ENCODE peak calls at places on chromosome 10, in eight cellular contexts. One of them, this sample, is unnamed.

GRCh38 chr10:48976208-48976607 is 36.6 kb upstream of the LRRC18 start:
- DNase-seq in GM10248: no peak
- DNase-seq in adrenal gland: peak
- DNase-seq in activated CD4-positive, CD25-positive, alpha-beta regulatory T cell treated with anti-CD3 and anti-CD28 coated beads, Interleukin-2, amount 50 U/mL, for 16 hours: no peak
- DNase-seq in H9: peak
- DNase-seq in WTC11: peak
- DNase-seq in stimulated activated CD8-positive, alpha-beta memory T cell treated with anti-CD3 and anti-CD28 coated beads, Interleukin-4, amount 100 ng/mL, for 24 hours: no peak
- DNase-seq in nephron progenitor cell: no peak
- DNase-seq in this sample: peak

GRCh38 chr10:79056736-79057391 is 11.9 kb upstream of the ZMIZ1 start:
- DNase-seq in GM10248: no peak
- DNase-seq in adrenal gland: peak
- DNase-seq in activated CD4-positive, CD25-positive, alpha-beta regulatory T cell treated with anti-CD3 and anti-CD28 coated beads, Interleukin-2, amount 50 U/mL, for 16 hours: no peak
- DNase-seq in H9: no peak
- DNase-seq in WTC11: peak
- DNase-seq in stimulated activated CD8-positive, alpha-beta memory T cell treated with anti-CD3 and anti-CD28 coated beads, Interleukin-4, amount 100 ng/mL, for 24 hours: no peak
- DNase-seq in nephron progenitor cell: no peak
- DNase-seq in this sample: peak

GRCh38 chr10:43234471-43235041 is 32.3 kb downstream of the RASGEF1A start:
- DNase-seq in GM10248: no peak
- DNase-seq in adrenal gland: peak
- DNase-seq in activated CD4-positive, CD25-positive, alpha-beta regulatory T cell treated with anti-CD3 and anti-CD28 coated beads, Interleukin-2, amount 50 U/mL, for 16 hours: no peak
- DNase-seq in H9: peak
- DNase-seq in WTC11: peak
- DNase-seq in stimulated activated CD8-positive, alpha-beta memory T cell treated with anti-CD3 and anti-CD28 coated beads, Interleukin-4, amount 100 ng/mL, for 24 hours: no peak
- DNase-seq in nephron progenitor cell: peak
- DNase-seq in this sample: peak

GRCh38 chr10:110042891-110043290 is 35.1 kb downstream of the ADD3 start:
- DNase-seq in GM10248: no peak
- DNase-seq in adrenal gland: no peak
- DNase-seq in activated CD4-positive, CD25-positive, alpha-beta regulatory T cell treated with anti-CD3 and anti-CD28 coated beads, Interleukin-2, amount 50 U/mL, for 16 hours: no peak
- DNase-seq in H9: no peak
- DNase-seq in WTC11: no peak
- DNase-seq in stimulated activated CD8-positive, alpha-beta memory T cell treated with anti-CD3 and anti-CD28 coated beads, Interleukin-4, amount 100 ng/mL, for 24 hours: no peak
- DNase-seq in nephron progenitor cell: no peak
- DNase-seq in this sample: no peak

GRCh38 chr10:119205926-119206602 is 1.3 kb upstream of the GRK5 start:
- DNase-seq in GM10248: peak
- DNase-seq in adrenal gland: peak
- DNase-seq in activated CD4-positive, CD25-positive, alpha-beta regulatory T cell treated with anti-CD3 and anti-CD28 coated beads, Interleukin-2, amount 50 U/mL, for 16 hours: no peak
- DNase-seq in H9: peak
- DNase-seq in WTC11: peak
- DNase-seq in stimulated activated CD8-positive, alpha-beta memory T cell treated with anti-CD3 and anti-CD28 coated beads, Interleukin-4, amount 100 ng/mL, for 24 hours: peak
- DNase-seq in nephron progenitor cell: peak
- DNase-seq in this sample: peak

GRCh38 chr10:46556515-46557318 is at the start of gene GPRIN2:
- DNase-seq in GM10248: no peak
- DNase-seq in adrenal gland: peak
- DNase-seq in activated CD4-positive, CD25-positive, alpha-beta regulatory T cell treated with anti-CD3 and anti-CD28 coated beads, Interleukin-2, amount 50 U/mL, for 16 hours: no peak
- DNase-seq in H9: peak
- DNase-seq in WTC11: peak
- DNase-seq in stimulated activated CD8-positive, alpha-beta memory T cell treated with anti-CD3 and anti-CD28 coated beads, Interleukin-4, amount 100 ng/mL, for 24 hours: no peak
- DNase-seq in nephron progenitor cell: peak
- DNase-seq in this sample: peak

GRCh38 chr10:71431216-71431944 is 34.7 kb downstream of the CDH23 start:
- DNase-seq in GM10248: no peak
- DNase-seq in adrenal gland: no peak
- DNase-seq in activated CD4-positive, CD25-positive, alpha-beta regulatory T cell treated with anti-CD3 and anti-CD28 coated beads, Interleukin-2, amount 50 U/mL, for 16 hours: no peak
- DNase-seq in H9: no peak
- DNase-seq in WTC11: no peak
- DNase-seq in stimulated activated CD8-positive, alpha-beta memory T cell treated with anti-CD3 and anti-CD28 coated beads, Interleukin-4, amount 100 ng/mL, for 24 hours: no peak
- DNase-seq in nephron progenitor cell: no peak
- DNase-seq in this sample: peak

GRCh38 chr10:98848361-98848760 is 387.3 kb downstream of the HPSE2 start:
- DNase-seq in GM10248: no peak
- DNase-seq in adrenal gland: no peak
- DNase-seq in activated CD4-positive, CD25-positive, alpha-beta regulatory T cell treated with anti-CD3 and anti-CD28 coated beads, Interleukin-2, amount 50 U/mL, for 16 hours: no peak
- DNase-seq in H9: no peak
- DNase-seq in WTC11: no peak
- DNase-seq in stimulated activated CD8-positive, alpha-beta memory T cell treated with anti-CD3 and anti-CD28 coated beads, Interleukin-4, amount 100 ng/mL, for 24 hours: no peak
- DNase-seq in nephron progenitor cell: no peak
- DNase-seq in this sample: no peak

GRCh38 chr10:72242675-72243074 is 26.6 kb upstream of the ASCC1 start:
- DNase-seq in GM10248: no peak
- DNase-seq in adrenal gland: peak
- DNase-seq in activated CD4-positive, CD25-positive, alpha-beta regulatory T cell treated with anti-CD3 and anti-CD28 coated beads, Interleukin-2, amount 50 U/mL, for 16 hours: no peak
- DNase-seq in H9: peak
- DNase-seq in WTC11: no peak
- DNase-seq in stimulated activated CD8-positive, alpha-beta memory T cell treated with anti-CD3 and anti-CD28 coated beads, Interleukin-4, amount 100 ng/mL, for 24 hours: no peak
- DNase-seq in nephron progenitor cell: no peak
- DNase-seq in this sample: peak

GRCh38 chr10:283916-284356 is 148.7 kb downstream of the ZMYND11 start:
- DNase-seq in GM10248: peak
- DNase-seq in adrenal gland: no peak
- DNase-seq in activated CD4-positive, CD25-positive, alpha-beta regulatory T cell treated with anti-CD3 and anti-CD28 coated beads, Interleukin-2, amount 50 U/mL, for 16 hours: no peak
- DNase-seq in H9: no peak
- DNase-seq in WTC11: no peak
- DNase-seq in stimulated activated CD8-positive, alpha-beta memory T cell treated with anti-CD3 and anti-CD28 coated beads, Interleukin-4, amount 100 ng/mL, for 24 hours: peak
- DNase-seq in nephron progenitor cell: no peak
- DNase-seq in this sample: peak

GRCh38 chr10:57952741-57953140 is 315.0 kb downstream of the IPMK start:
- DNase-seq in GM10248: no peak
- DNase-seq in adrenal gland: peak
- DNase-seq in activated CD4-positive, CD25-positive, alpha-beta regulatory T cell treated with anti-CD3 and anti-CD28 coated beads, Interleukin-2, amount 50 U/mL, for 16 hours: no peak
- DNase-seq in H9: no peak
- DNase-seq in WTC11: no peak
- DNase-seq in stimulated activated CD8-positive, alpha-beta memory T cell treated with anti-CD3 and anti-CD28 coated beads, Interleukin-4, amount 100 ng/mL, for 24 hours: no peak
- DNase-seq in nephron progenitor cell: no peak
- DNase-seq in this sample: no peak

GRCh38 chr10:46239999-46240683 is 46.7 kb upstream of the ANTXRL start:
- DNase-seq in GM10248: no peak
- DNase-seq in adrenal gland: no peak
- DNase-seq in activated CD4-positive, CD25-positive, alpha-beta regulatory T cell treated with anti-CD3 and anti-CD28 coated beads, Interleukin-2, amount 50 U/mL, for 16 hours: no peak
- DNase-seq in H9: peak
- DNase-seq in WTC11: no peak
- DNase-seq in stimulated activated CD8-positive, alpha-beta memory T cell treated with anti-CD3 and anti-CD28 coated beads, Interleukin-4, amount 100 ng/mL, for 24 hours: no peak
- DNase-seq in nephron progenitor cell: no peak
- DNase-seq in this sample: no peak

GRCh38 chr10:34046651-34047050 is 712.2 kb upstream of the NRP1 start:
- DNase-seq in GM10248: no peak
- DNase-seq in adrenal gland: no peak
- DNase-seq in activated CD4-positive, CD25-positive, alpha-beta regulatory T cell treated with anti-CD3 and anti-CD28 coated beads, Interleukin-2, amount 50 U/mL, for 16 hours: no peak
- DNase-seq in H9: no peak
- DNase-seq in WTC11: no peak
- DNase-seq in stimulated activated CD8-positive, alpha-beta memory T cell treated with anti-CD3 and anti-CD28 coated beads, Interleukin-4, amount 100 ng/mL, for 24 hours: no peak
- DNase-seq in nephron progenitor cell: no peak
- DNase-seq in this sample: no peak

GRCh38 chr10:36802523-36803153 is 322.8 kb upstream of the ANKRD30A start:
- DNase-seq in GM10248: no peak
- DNase-seq in adrenal gland: no peak
- DNase-seq in activated CD4-positive, CD25-positive, alpha-beta regulatory T cell treated with anti-CD3 and anti-CD28 coated beads, Interleukin-2, amount 50 U/mL, for 16 hours: no peak
- DNase-seq in H9: no peak
- DNase-seq in WTC11: no peak
- DNase-seq in stimulated activated CD8-positive, alpha-beta memory T cell treated with anti-CD3 and anti-CD28 coated beads, Interleukin-4, amount 100 ng/mL, for 24 hours: no peak
- DNase-seq in nephron progenitor cell: peak
- DNase-seq in this sample: no peak

GRCh38 chr10:72260588-72261322 is 13.0 kb upstream of the DDIT4 start:
- DNase-seq in GM10248: peak
- DNase-seq in adrenal gland: peak
- DNase-seq in activated CD4-positive, CD25-positive, alpha-beta regulatory T cell treated with anti-CD3 and anti-CD28 coated beads, Interleukin-2, amount 50 U/mL, for 16 hours: peak
- DNase-seq in H9: peak
- DNase-seq in WTC11: peak
- DNase-seq in stimulated activated CD8-positive, alpha-beta memory T cell treated with anti-CD3 and anti-CD28 coated beads, Interleukin-4, amount 100 ng/mL, for 24 hours: peak
- DNase-seq in nephron progenitor cell: peak
- DNase-seq in this sample: peak

GRCh38 chr10:96532523-96532922 is 18.8 kb upstream of the TLL2 start:
- DNase-seq in GM10248: no peak
- DNase-seq in adrenal gland: no peak
- DNase-seq in activated CD4-positive, CD25-positive, alpha-beta regulatory T cell treated with anti-CD3 and anti-CD28 coated beads, Interleukin-2, amount 50 U/mL, for 16 hours: no peak
- DNase-seq in H9: no peak
- DNase-seq in WTC11: no peak
- DNase-seq in stimulated activated CD8-positive, alpha-beta memory T cell treated with anti-CD3 and anti-CD28 coated beads, Interleukin-4, amount 100 ng/mL, for 24 hours: no peak
- DNase-seq in nephron progenitor cell: no peak
- DNase-seq in this sample: no peak

GRCh38 chr10:8581521-8582225 is 527.2 kb downstream of the GATA3 start:
- DNase-seq in GM10248: no peak
- DNase-seq in adrenal gland: no peak
- DNase-seq in activated CD4-positive, CD25-positive, alpha-beta regulatory T cell treated with anti-CD3 and anti-CD28 coated beads, Interleukin-2, amount 50 U/mL, for 16 hours: no peak
- DNase-seq in H9: no peak
- DNase-seq in WTC11: no peak
- DNase-seq in stimulated activated CD8-positive, alpha-beta memory T cell treated with anti-CD3 and anti-CD28 coated beads, Interleukin-4, amount 100 ng/mL, for 24 hours: no peak
- DNase-seq in nephron progenitor cell: no peak
- DNase-seq in this sample: no peak

GRCh38 chr10:63430091-63430998 is 35.4 kb downstream of the JMJD1C start:
- DNase-seq in GM10248: no peak
- DNase-seq in adrenal gland: peak
- DNase-seq in activated CD4-positive, CD25-positive, alpha-beta regulatory T cell treated with anti-CD3 and anti-CD28 coated beads, Interleukin-2, amount 50 U/mL, for 16 hours: no peak
- DNase-seq in H9: no peak
- DNase-seq in WTC11: no peak
- DNase-seq in stimulated activated CD8-positive, alpha-beta memory T cell treated with anti-CD3 and anti-CD28 coated beads, Interleukin-4, amount 100 ng/mL, for 24 hours: no peak
- DNase-seq in nephron progenitor cell: no peak
- DNase-seq in this sample: no peak